ENCODE peak calls at places on chromosomes 1 and 21, in five cellular contexts. Q is HepG2, N is SK-N-SH, U is K562, T is GM12878. Z is an unnamed sample.

GRCh38 chr1:56627019-56627635 is 18.0 kb upstream of the PRKAA2 start:
- DNase-seq in U (no peak), Q (no peak), N (no peak), T (no peak), Z (no peak)

GRCh38 chr1:16644179-16645043 is 22.3 kb downstream of the RNU1-3 start:
- DNase-seq in N (peak), T (peak), Q (peak), U (peak), Z (peak)

GRCh38 chr21:43919871-43920801 is 55.1 kb downstream of the AGPAT3 start:
- DNase-seq in N (no peak), U (no peak), Q (no peak), T (peak), Z (no peak)

GRCh38 chr1:58652351-58653184 is 47.3 kb downstream of the MYSM1 start:
- DNase-seq in Q (peak), N (peak), U (peak), T (peak), Z (peak)

GRCh38 chr1:56477164-56478111 is 101.9 kb downstream of the PLPP3 start:
- DNase-seq in N (peak), U (no peak), T (peak), Q (peak), Z (no peak)

GRCh38 chr21:32516729-32517649 is 68.3 kb downstream of the TCP10L start:
- DNase-seq in N (no peak), T (no peak), U (no peak), Q (no peak), Z (no peak)

GRCh38 chr1:39261712-39262221 is 57.3 kb downstream of the MACF1 start:
- DNase-seq in N (no peak), U (no peak), Q (no peak), T (no peak), Z (no peak)

GRCh38 chr1:18528616-18529015 is 47.9 kb downstream of the KLHDC7A start:
- DNase-seq in T (no peak), Q (no peak), N (no peak), U (peak), Z (no peak)

GRCh38 chr1:11748294-11749202 is 12.6 kb downstream of the AGTRAP start:
- DNase-seq in Q (no peak), T (no peak), U (no peak), N (no peak), Z (no peak)

GRCh38 chr1:36174716-36175115 is 18.8 kb downstream of the MAP7D1 start:
- DNase-seq in Q (no peak), T (no peak), U (no peak), N (no peak), Z (no peak)
- H3K27ac ChIP-seq in Q (no peak), T (no peak), U (no peak), N (peak), Z (no peak)

GRCh38 chr1:150561830-150562367 is 12.7 kb downstream of the ADAMTSL4 start:
- DNase-seq in Q (peak), T (no peak), U (peak), N (peak), Z (peak)
- TF ChIP-seq POLR2AphosphoS5 in Q (peak), T (peak), U (no peak), N (no peak), Z (peak)

DNA sequence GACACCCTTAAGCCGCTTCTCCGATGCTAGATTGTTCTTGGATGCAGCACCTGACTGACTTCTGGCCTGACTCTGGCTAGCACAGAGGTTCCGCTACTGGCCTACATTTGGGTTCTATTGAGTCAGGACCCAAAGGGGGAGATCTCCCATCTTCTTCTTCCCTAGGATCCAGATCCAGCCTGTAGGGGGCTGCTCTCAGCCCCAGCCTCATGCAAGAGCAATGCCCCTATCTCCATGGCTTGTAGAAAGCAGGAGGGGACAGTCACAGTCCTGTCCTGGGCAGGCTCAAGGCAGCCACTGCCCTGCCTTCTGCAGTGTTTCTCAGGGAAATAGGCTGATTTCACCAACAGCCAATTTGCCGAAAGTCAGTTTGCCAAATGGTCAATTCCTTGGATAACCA is 6.3 kb upstream of the ADAR start:
- DNase-seq in N (peak), T (no peak), U (peak), Q (peak), Z (no peak)
- TF ChIP-seq ZBTB33 in N (no peak), T (no peak), U (no peak), Q (no peak), Z (no peak)

GRCh38 chr1:43945898-43946243 is 879 bp upstream of the IPO13 start:
- DNase-seq in U (no peak), T (no peak), Q (no peak), N (no peak), Z (no peak)
- H3K27ac ChIP-seq in U (peak), T (peak), Q (peak), N (peak), Z (peak)

GRCh38 chr1:25798666-25799345 is 1.2 kb upstream of the SELENON start:
- DNase-seq in T (no peak), N (no peak), Q (no peak), U (no peak), Z (no peak)

GRCh38 chr1:25797939-25798338 is 2.1 kb upstream of the SELENON start:
- DNase-seq in N (peak), U (peak), T (no peak), Q (peak), Z (no peak)

GRCh38 chr1:25795955-25796806 is 3.8 kb upstream of the SELENON start:
- DNase-seq in Q (no peak), N (no peak), T (no peak), U (no peak), Z (no peak)

GRCh38 chr1:25795227-25795626 is 4.8 kb upstream of the SELENON start:
- DNase-seq in Q (no peak), T (no peak), U (no peak), N (no peak), Z (no peak)

GRCh38 chr1:25796807-25797458 is 3.1 kb upstream of the SELENON start:
- DNase-seq in Q (peak), N (peak), T (no peak), U (peak), Z (peak)
- TF ChIP-seq POLR2AphosphoS5 in Q (no peak), N (no peak), T (no peak), U (no peak), Z (no peak)

GRCh38 chr1:201790261-201790660 is 38.7 kb upstream of the IPO9 start:
- DNase-seq in T (no peak), Q (no peak), N (no peak), U (no peak), Z (no peak)
- TF ChIP-seq ZBTB33 in T (no peak), Q (no peak), N (no peak), U (no peak), Z (no peak)

DNA sequence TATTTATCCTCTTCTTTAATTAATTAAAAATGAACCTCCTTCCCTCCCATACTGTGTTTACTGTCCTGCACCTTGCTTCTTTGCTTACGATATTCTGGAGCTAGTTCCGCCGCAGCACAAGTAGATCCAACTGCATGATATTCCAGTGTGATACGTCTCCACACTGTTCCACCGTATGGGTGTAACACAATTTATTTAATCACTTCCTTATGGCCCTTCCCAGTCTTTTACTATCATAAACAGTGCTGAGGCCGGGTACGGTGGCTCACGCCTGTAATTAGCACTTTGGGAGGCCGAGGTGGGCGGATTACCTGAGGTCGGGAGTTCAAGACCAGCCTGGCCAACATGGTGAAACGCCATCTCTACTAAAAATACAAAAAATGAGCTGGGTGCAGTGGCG is 25.7 kb downstream of the CNST start:
- DNase-seq in T (no peak), Q (no peak), U (no peak), N (no peak), Z (no peak)
- H3K27ac ChIP-seq in T (no peak), Q (no peak), U (no peak), N (peak), Z (no peak)

GRCh38 chr1:227330709-227331108 is 12.4 kb upstream of the CDC42BPA start:
- DNase-seq in Q (no peak), T (no peak), N (no peak), U (no peak), Z (no peak)
- TF ChIP-seq POLR2AphosphoS5 in Q (no peak), T (no peak), N (no peak), U (no peak), Z (no peak)